ENCODE peak calls at places on chromosomes 4 and X, in eight cellular contexts. H is stimulated activated naive CD8-positive, alpha-beta T cell treated with anti-CD3 and anti-CD28 coated beads, Interleukin-15, Interleukin-2, amounts not matched to agents 100 U/mL and 50 U/mL, for 24 hours; F is GM04503; Q is Peyer's patch; W is hippocampal formation; I is right atrium auricular region; M is stimulated activated CD8-positive, alpha-beta memory T cell treated with anti-CD3 and anti-CD28 coated beads, Interleukin-15, amount 100 ng/mL, for 24 hours; C is brain microvascular endothelial cell. R is an unnamed sample.

GRCh38 chr4:88008624-88009235 is 1.3 kb downstream of the PKD2 start:
- DNase-seq in H (no peak), F (no peak), Q (no peak), W (no peak), I (no peak), M (no peak), C (peak; percentile 49), R (no peak)

GRCh38 chr4:53183754-53184153 is 182.1 kb downstream of the SCFD2 start:
- DNase-seq in H (no peak), F (no peak), Q (no peak), W (no peak), I (no peak), M (no peak), C (no peak), R (no peak)

GRCh38 chrX:136899206-136899605 is 18.7 kb upstream of the RBMX start:
- DNase-seq in H (no peak), F (no peak), Q (no peak), W (no peak), I (no peak), M (no peak), C (no peak), R (no peak)

GRCh38 chrX:16658284-16658683 is 8.3 kb downstream of the S100G start:
- DNase-seq in H (no peak), F (peak; percentile 58), Q (no peak), W (no peak), I (no peak), M (no peak), C (peak; percentile 32), R (no peak)

GRCh38 chrX:154403192-154403591 is 5.0 kb downstream of the RPL10 start:
- DNase-seq in H (no peak), F (no peak), Q (no peak), W (no peak), I (no peak), M (no peak), C (no peak), R (no peak)

GRCh38 chr4:120769227-120769626 is 153.3 kb downstream of the PRDM5 start:
- DNase-seq in H (no peak), F (peak; percentile 44), Q (no peak), W (no peak), I (no peak), M (no peak), C (peak; percentile 92), R (no peak)

GRCh38 chr4:126697748-126698147 is 935.0 kb upstream of the INTU start:
- DNase-seq in H (no peak), F (peak; percentile 67), Q (no peak), W (no peak), I (no peak), M (no peak), C (no peak), R (no peak)

GRCh38 chrX:120731386-120731785 is 101.5 kb upstream of the C1GALT1C1 start:
- DNase-seq in H (no peak), F (no peak), Q (no peak), W (no peak), I (no peak), M (no peak), C (no peak), R (no peak)

GRCh38 chr4:149999485-150000074 is 78.7 kb upstream of the DCLK2 start:
- DNase-seq in H (no peak), F (no peak), Q (no peak), W (peak; percentile 12), I (no peak), M (no peak), C (peak; percentile 68), R (no peak)

GRCh38 chr4:184506527-184507121 is 32.3 kb upstream of the IRF2 start:
- DNase-seq in H (peak; percentile 43), F (no peak), Q (no peak), W (peak; percentile 17), I (no peak), M (no peak), C (no peak), R (no peak)

GRCh38 chrX:139026406-139027200 is 315.1 kb upstream of the FGF13 start:
- DNase-seq in H (no peak), F (no peak), Q (no peak), W (no peak), I (no peak), M (no peak), C (no peak), R (no peak)

GRCh38 chrX:48972214-48973164 is 845 bp upstream of the KCND1 start:
- DNase-seq in H (peak; percentile 16), F (no peak), Q (no peak), W (no peak), I (no peak), M (no peak), C (peak; percentile 37), R (peak; percentile 62)

GRCh38 chrX:5733483-5733882 is 495.2 kb downstream of the NLGN4X start:
- DNase-seq in H (no peak), F (no peak), Q (no peak), W (no peak), I (no peak), M (no peak), C (no peak), R (no peak)

GRCh38 chrX:87397103-87397886 is 120.3 kb upstream of the KLHL4 start:
- DNase-seq in H (no peak), F (no peak), Q (no peak), W (no peak), I (no peak), M (no peak), C (no peak), R (no peak)

GRCh38 chr4:183349673-183350072 is 27.4 kb upstream of the CLDN24 start:
- DNase-seq in H (no peak), F (peak; percentile 79), Q (no peak), W (no peak), I (no peak), M (no peak), C (no peak), R (no peak)

GRCh38 chrX:78555401-78555980 is 103.6 kb downstream of the RTL3 start:
- DNase-seq in H (no peak), F (no peak), Q (no peak), W (no peak), I (no peak), M (no peak), C (no peak), R (no peak)

GRCh38 chr4:147044241-147044640 is 98.6 kb upstream of the TTC29 start:
- DNase-seq in H (no peak), F (no peak), Q (no peak), W (no peak), I (no peak), M (no peak), C (no peak), R (no peak)

GRCh38 chrX:6053126-6053625 is 175.5 kb downstream of the NLGN4X start:
- DNase-seq in H (no peak), F (no peak), Q (no peak), W (no peak), I (no peak), M (no peak), C (no peak), R (no peak)